ENCODE peak calls at places on chromosomes 12 and 14, in eight cellular contexts. U is H9; M is naive thymus-derived CD4-positive, alpha-beta T cell; A is psoas muscle; J is left lung; K is fibroblast of lung; X is upper lobe of right lung; P is HAP-1. C is an unnamed sample.

GRCh38 chr12:96383991-96384390 is 16.2 kb downstream of the CDK17 start:
- DNase-seq in U (no peak), M (no peak), A (no peak), J (no peak), K (peak; percentile 88), X (no peak), P (no peak), C (no peak)

GRCh38 chr12:49838973-49839633 is 3.8 kb downstream of the BCDIN3D start:
- DNase-seq in U (no peak), M (peak; percentile 34), A (no peak), J (no peak), K (peak; percentile 21), X (no peak), P (peak; percentile 45), C (peak; percentile 52)

GRCh38 chr12:109912790-109913189 is 12.7 kb downstream of the TCHP start:
- DNase-seq in U (no peak), M (no peak), A (no peak), J (no peak), K (no peak), X (no peak), P (no peak), C (peak; percentile 60)

GRCh38 chr12:49549735-49550710 is 11.2 kb downstream of the KCNH3 start:
- DNase-seq in U (no peak), M (no peak), A (no peak), J (peak; percentile 68), K (no peak), X (peak; percentile 61), P (no peak), C (no peak)

GRCh38 chr14:90808759-90809529 is 7.3 kb downstream of the TTC7B start:
- DNase-seq in U (no peak), M (no peak), A (no peak), J (no peak), K (peak; percentile 58), X (no peak), P (no peak), C (no peak)

GRCh38 chr14:78157855-78158436 is 12.2 kb upstream of the NRXN3 start:
- DNase-seq in U (peak; percentile 41), M (no peak), A (no peak), J (no peak), K (peak; percentile 49), X (peak; percentile 68), P (peak; percentile 45), C (no peak)

GRCh38 chr12:95424271-95424994 is 49.5 kb upstream of the METAP2 start:
- DNase-seq in U (no peak), M (no peak), A (no peak), J (no peak), K (no peak), X (no peak), P (no peak), C (no peak)

GRCh38 chr12:3925621-3926020 is 52.4 kb upstream of the PARP11 start:
- DNase-seq in U (no peak), M (no peak), A (no peak), J (no peak), K (no peak), X (no peak), P (no peak), C (no peak)

GRCh38 chr12:51381226-51382079 is 9.8 kb downstream of the GALNT6 start:
- DNase-seq in U (no peak), M (no peak), A (no peak), J (no peak), K (peak; percentile 66), X (no peak), P (peak; percentile 82), C (no peak)

GRCh38 chr12:133057446-133057845 is 20.1 kb downstream of the ZNF84 start:
- DNase-seq in U (no peak), M (no peak), A (no peak), J (no peak), K (no peak), X (no peak), P (no peak), C (no peak)

GRCh38 chr14:102282751-102283465 is 22.1 kb downstream of the MOK start:
- DNase-seq in U (no peak), M (no peak), A (no peak), J (no peak), K (no peak), X (no peak), P (no peak), C (no peak)

GRCh38 chr12:50057000-50057841 is at the start of gene ASIC1:
- DNase-seq in U (peak; percentile 77), M (no peak), A (peak; percentile 77), J (peak; percentile 87), K (peak; percentile 65), X (peak; percentile 84), P (peak; percentile 87), C (peak; percentile 85)

GRCh38 chr12:115204957-115205754 is 521.2 kb upstream of the TBX3 start:
- DNase-seq in U (peak; percentile 45), M (no peak), A (no peak), J (no peak), K (peak; percentile 72), X (no peak), P (no peak), C (no peak)

GRCh38 chr12:71664411-71665108 is 459 bp downstream of the THAP2 start:
- DNase-seq in U (no peak), M (no peak), A (no peak), J (no peak), K (peak; percentile 31), X (no peak), P (no peak), C (no peak)

GRCh38 chr12:122454739-122455138 is 32.3 kb upstream of the CLIP1 start:
- DNase-seq in U (no peak), M (no peak), A (no peak), J (no peak), K (no peak), X (no peak), P (no peak), C (no peak)

GRCh38 chr14:90159147-90159546 is 97.2 kb upstream of the PSMC1 start:
- DNase-seq in U (no peak), M (no peak), A (no peak), J (no peak), K (no peak), X (no peak), P (no peak), C (peak; percentile 94)

GRCh38 chr12:27571463-27571862 is 47.5 kb downstream of the PPFIBP1 start:
- DNase-seq in U (no peak), M (no peak), A (no peak), J (no peak), K (peak; percentile 98), X (no peak), P (no peak), C (no peak)

GRCh38 chr12:49295087-49296001 is at the start of gene PRPH:
- DNase-seq in U (peak; percentile 64), M (no peak), A (no peak), J (peak; percentile 79), K (no peak), X (peak; percentile 66), P (peak; percentile 10), C (peak; percentile 80)

GRCh38 chr14:83473416-83473815 is 1939.8 kb upstream of the SEL1L start:
- DNase-seq in U (no peak), M (no peak), A (no peak), J (no peak), K (peak; percentile 3), X (no peak), P (no peak), C (no peak)

GRCh38 chr14:53900499-53900898 is 56.1 kb downstream of the BMP4 start:
- DNase-seq in U (no peak), M (no peak), A (peak; percentile 70), J (no peak), K (no peak), X (no peak), P (no peak), C (no peak)

GRCh38 chr12:124603910-124604775 is 36.7 kb upstream of the NCOR2 start:
- DNase-seq in U (no peak), M (no peak), A (no peak), J (no peak), K (no peak), X (no peak), P (no peak), C (peak; percentile 91)

DNA sequence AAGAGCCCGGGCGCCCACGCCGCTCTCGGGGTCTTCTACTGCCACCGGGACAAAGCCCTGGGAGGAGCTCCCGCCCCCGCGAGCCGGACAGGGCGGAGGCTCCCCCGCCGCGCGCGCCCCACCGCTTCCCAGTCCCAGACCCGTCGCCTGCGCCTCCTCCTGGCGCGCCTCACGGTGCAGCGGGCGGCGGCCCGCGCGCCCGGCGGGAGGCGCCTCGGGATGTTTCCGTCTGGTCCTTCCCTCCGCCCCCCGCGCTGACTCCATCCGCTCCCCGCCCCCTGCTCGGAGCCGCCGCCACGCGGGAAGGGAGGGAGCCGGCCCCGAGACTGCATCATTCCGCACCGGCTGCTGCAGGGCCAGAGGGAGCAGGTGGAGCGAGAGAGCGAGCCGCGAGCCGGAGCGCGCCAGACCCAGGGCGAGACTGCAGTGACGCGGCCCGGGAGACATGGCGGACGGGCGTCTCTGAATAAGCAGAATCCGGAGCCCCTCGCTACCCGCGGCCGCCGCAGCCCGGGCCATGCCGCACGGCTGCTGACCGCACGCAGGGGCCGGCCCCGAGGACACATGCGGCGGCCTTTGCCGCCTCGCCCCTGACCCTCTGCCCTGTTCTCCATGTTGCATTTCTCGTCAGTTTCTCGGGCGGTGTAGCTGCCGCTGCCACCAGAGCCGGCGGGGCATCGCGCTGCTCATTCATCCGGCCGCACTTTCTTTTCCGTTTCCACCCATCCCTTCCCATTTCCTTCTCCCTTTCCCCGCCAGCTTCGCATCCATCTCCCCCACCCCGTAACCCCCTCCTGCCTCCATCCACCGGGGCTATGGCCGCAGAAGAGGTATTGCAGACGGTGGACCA is at the start of gene BICD1:
- DNase-seq in U (peak; percentile 87), M (peak; percentile 53), A (peak; percentile 91), J (peak; percentile 96), K (peak; percentile 91), X (peak; percentile 90), P (peak; percentile 94), C (peak; percentile 96)
- H3K27me3 ChIP-seq in U (no peaks in the 10 kb centered on the region), M (no peaks in the 10 kb centered on the region), A (no peaks in the 10 kb centered on the region), J (peaks cover 17% of the 10 kb centered on the region), K (no peaks in the 10 kb centered on the region), X (no peaks in the 10 kb centered on the region), P (no peaks in the 10 kb centered on the region), C (no peaks in the 10 kb centered on the region)

GRCh38 chr14:28769358-28769757 is 2.8 kb downstream of the FOXG1 start:
- DNase-seq in U (no peak), M (no peak), A (no peak), J (no peak), K (no peak), X (no peak), P (no peak), C (no peak)
- H3K27me3 ChIP-seq in U (peaks cover 61% of the 10 kb centered on the region), M (peaks cover 3% of the 10 kb centered on the region), A (peaks cover 12% of the 10 kb centered on the region), J (peaks cover 99% of the 10 kb centered on the region), K (peaks cover 58% of the 10 kb centered on the region), X (peaks cover 92% of the 10 kb centered on the region), P (no peaks in the 10 kb centered on the region), C (peaks cover 29% of the 10 kb centered on the region)

DNA sequence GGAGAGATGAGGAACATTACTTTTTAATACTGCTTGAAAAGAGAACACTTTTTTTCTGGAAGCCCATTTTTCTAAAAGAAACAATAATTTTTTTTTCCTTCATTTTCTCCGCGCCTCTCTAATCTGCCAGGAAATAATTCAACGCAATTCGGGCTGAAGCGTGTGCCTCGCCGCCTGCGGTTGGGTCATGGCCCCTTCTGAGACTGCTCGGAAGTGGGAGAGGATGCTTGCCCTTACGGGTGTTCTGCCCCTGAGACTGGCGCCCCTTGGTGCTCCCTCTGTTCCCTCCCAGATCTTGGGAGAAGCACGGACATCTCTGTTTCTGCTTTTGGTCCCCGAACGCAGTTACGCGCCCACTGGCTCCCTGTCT is 332 bp upstream of the TBC1D30 start:
- DNase-seq in U (no peak), M (no peak), A (no peak), J (no peak), K (no peak), X (no peak), P (no peak), C (no peak)
- H3K27me3 ChIP-seq in U (peaks cover 21% of the 10 kb centered on the region), M (peaks cover 17% of the 10 kb centered on the region), A (peaks cover 4% of the 10 kb centered on the region), J (peaks cover 72% of the 10 kb centered on the region), K (peaks cover 29% of the 10 kb centered on the region), X (peaks cover 47% of the 10 kb centered on the region), P (peaks cover 23% of the 10 kb centered on the region), C (peaks cover 52% of the 10 kb centered on the region)

GRCh38 chr12:131459666-131460365 is 251.1 kb upstream of the SFSWAP start:
- DNase-seq in U (peak; percentile 39), M (no peak), A (no peak), J (peak; percentile 61), K (no peak), X (peak; percentile 37), P (no peak), C (no peak)
- H3K27me3 ChIP-seq in U (no peaks in the 10 kb centered on the region), M (no peaks in the 10 kb centered on the region), A (no peaks in the 10 kb centered on the region), J (peaks cover 61% of the 10 kb centered on the region), K (no peaks in the 10 kb centered on the region), X (peaks cover 9% of the 10 kb centered on the region), P (no peaks in the 10 kb centered on the region), C (no peaks in the 10 kb centered on the region)

C was measured in BE2C.